ENCODE peak calls at places on chromosomes 5 and 9, in five cellular contexts. One of them, this sample, is unnamed.

GRCh38 chr5:56479701-56480304 is 246.7 kb upstream of the ANKRD55 start:
- DNase-seq in spleen: no peak
- DNase-seq in GM23338: no peak
- DNase-seq in ovary: no peak
- DNase-seq in body of pancreas: no peak
- DNase-seq in this sample: no peak

GRCh38 chr9:93577045-93577939 is 908 bp downstream of the PHF2 start:
- DNase-seq in spleen: peak; percentile 90
- DNase-seq in GM23338: peak; percentile 59
- DNase-seq in ovary: peak; percentile 56
- DNase-seq in body of pancreas: no peak
- DNase-seq in this sample: peak; percentile 40

GRCh38 chr9:21455320-21455719 is 15.1 kb downstream of the IFNA1 start:
- DNase-seq in spleen: no peak
- DNase-seq in GM23338: peak; percentile 74
- DNase-seq in ovary: no peak
- DNase-seq in body of pancreas: no peak
- DNase-seq in this sample: peak; percentile 16

GRCh38 chr5:124333295-124333979 is 413.0 kb downstream of the ZNF608 start:
- DNase-seq in spleen: no peak
- DNase-seq in GM23338: no peak
- DNase-seq in ovary: no peak
- DNase-seq in body of pancreas: no peak
- DNase-seq in this sample: no peak

GRCh38 chr9:120982851-120983250 is 56.3 kb upstream of the TRAF1 start:
- DNase-seq in spleen: no peak
- DNase-seq in GM23338: no peak
- DNase-seq in ovary: no peak
- DNase-seq in body of pancreas: no peak
- DNase-seq in this sample: no peak

GRCh38 chr9:110623462-110624025 is 44.0 kb upstream of the SVEP1 start:
- DNase-seq in spleen: no peak
- DNase-seq in GM23338: peak; percentile 79
- DNase-seq in ovary: peak; percentile 41
- DNase-seq in body of pancreas: peak; percentile 53
- DNase-seq in this sample: peak; percentile 49

GRCh38 chr9:6132650-6133049 is 83.0 kb upstream of the IL33 start:
- DNase-seq in spleen: no peak
- DNase-seq in GM23338: no peak
- DNase-seq in ovary: no peak
- DNase-seq in body of pancreas: no peak
- DNase-seq in this sample: no peak

GRCh38 chr9:18726546-18726945 is 252.6 kb downstream of the ADAMTSL1 start:
- DNase-seq in spleen: no peak
- DNase-seq in GM23338: no peak
- DNase-seq in ovary: no peak
- DNase-seq in body of pancreas: no peak
- DNase-seq in this sample: no peak

GRCh38 chr9:121743441-121744001 is 92.1 kb downstream of the DAB2IP start:
- DNase-seq in spleen: peak; percentile 87
- DNase-seq in GM23338: peak; percentile 74
- DNase-seq in ovary: peak; percentile 82
- DNase-seq in body of pancreas: peak; percentile 93
- DNase-seq in this sample: peak; percentile 84

GRCh38 chr9:96022445-96023031 is 147.0 kb downstream of the ERCC6L2 start:
- DNase-seq in spleen: peak; percentile 82
- DNase-seq in GM23338: peak; percentile 75
- DNase-seq in ovary: peak; percentile 41
- DNase-seq in body of pancreas: no peak
- DNase-seq in this sample: peak; percentile 68

GRCh38 chr9:106731910-106732309 is 131.1 kb upstream of the ZNF462 start:
- DNase-seq in spleen: no peak
- DNase-seq in GM23338: no peak
- DNase-seq in ovary: no peak
- DNase-seq in body of pancreas: no peak
- DNase-seq in this sample: no peak

GRCh38 chr5:89946514-89946913 is 463.0 kb downstream of the CETN3 start:
- DNase-seq in spleen: no peak
- DNase-seq in GM23338: no peak
- DNase-seq in ovary: no peak
- DNase-seq in body of pancreas: no peak
- DNase-seq in this sample: no peak

GRCh38 chr5:93099902-93100347 is 481.1 kb downstream of the NR2F1-AS1 start:
- DNase-seq in spleen: no peak
- DNase-seq in GM23338: no peak
- DNase-seq in ovary: no peak
- DNase-seq in body of pancreas: no peak
- DNase-seq in this sample: no peak
- H3K36me3 ChIP-seq in spleen: no peaks in the 10 kb centered on the region
- H3K36me3 ChIP-seq in GM23338: no peaks in the 10 kb centered on the region
- H3K36me3 ChIP-seq in ovary: no peaks in the 10 kb centered on the region
- H3K36me3 ChIP-seq in body of pancreas: no peaks in the 10 kb centered on the region
- H3K36me3 ChIP-seq in this sample: no peaks in the 10 kb centered on the region

GRCh38 chr9:36888551-36888950 is 145.5 kb downstream of the PAX5 start:
- DNase-seq in spleen: peak; percentile 65
- DNase-seq in GM23338: no peak
- DNase-seq in ovary: no peak
- DNase-seq in body of pancreas: no peak
- DNase-seq in this sample: no peak
- H3K36me3 ChIP-seq in spleen: peaks cover 6% of the 10 kb centered on the region
- H3K36me3 ChIP-seq in GM23338: no peaks in the 10 kb centered on the region
- H3K36me3 ChIP-seq in ovary: no peaks in the 10 kb centered on the region
- H3K36me3 ChIP-seq in body of pancreas: no peaks in the 10 kb centered on the region
- H3K36me3 ChIP-seq in this sample: no peaks in the 10 kb centered on the region

GRCh38 chr9:136826703-136827582 is 15.3 kb upstream of the AJM1 start:
- DNase-seq in spleen: peak; percentile 62
- DNase-seq in GM23338: no peak
- DNase-seq in ovary: no peak
- DNase-seq in body of pancreas: peak; percentile 98
- DNase-seq in this sample: no peak

GRCh38 chr9:136826188-136826541 is 16.1 kb upstream of the AJM1 start:
- DNase-seq in spleen: no peak
- DNase-seq in GM23338: no peak
- DNase-seq in ovary: peak; percentile 10
- DNase-seq in body of pancreas: no peak
- DNase-seq in this sample: no peak

GRCh38 chr9:136829412-136829811 is 12.9 kb upstream of the AJM1 start:
- DNase-seq in spleen: peak; percentile 57
- DNase-seq in GM23338: no peak
- DNase-seq in ovary: no peak
- DNase-seq in body of pancreas: peak; percentile 10
- DNase-seq in this sample: no peak

GRCh38 chr9:136828474-136829140 is 13.7 kb upstream of the AJM1 start:
- DNase-seq in spleen: no peak
- DNase-seq in GM23338: no peak
- DNase-seq in ovary: no peak
- DNase-seq in body of pancreas: no peak
- DNase-seq in this sample: no peak

GRCh38 chr9:136827794-136828473 is 14.3 kb upstream of the AJM1 start:
- DNase-seq in spleen: peak; percentile 63
- DNase-seq in GM23338: no peak
- DNase-seq in ovary: no peak
- DNase-seq in body of pancreas: peak; percentile 15
- DNase-seq in this sample: no peak
- H3K36me3 ChIP-seq in spleen: peaks cover 100% of the 10 kb centered on the region
- H3K36me3 ChIP-seq in GM23338: no peaks in the 10 kb centered on the region
- H3K36me3 ChIP-seq in ovary: no peaks in the 10 kb centered on the region
- H3K36me3 ChIP-seq in body of pancreas: no peaks in the 10 kb centered on the region
- H3K36me3 ChIP-seq in this sample: peaks cover 54% of the 10 kb centered on the region

GRCh38 chr5:129098488-129099183 is 4.1 kb downstream of the ISOC1 start:
- DNase-seq in spleen: no peak
- DNase-seq in GM23338: no peak
- DNase-seq in ovary: no peak
- DNase-seq in body of pancreas: no peak
- DNase-seq in this sample: peak; percentile 35

GRCh38 chr5:129094087-129094923 is at the start of gene ISOC1:
- DNase-seq in spleen: peak; percentile 98
- DNase-seq in GM23338: peak; percentile 92
- DNase-seq in ovary: peak; percentile 88
- DNase-seq in body of pancreas: peak; percentile 92
- DNase-seq in this sample: peak; percentile 91

GRCh38 chr5:129096382-129096991 is 1.9 kb downstream of the ISOC1 start:
- DNase-seq in spleen: no peak
- DNase-seq in GM23338: peak; percentile 56
- DNase-seq in ovary: no peak
- DNase-seq in body of pancreas: no peak
- DNase-seq in this sample: peak; percentile 13

GRCh38 chr5:129097498-129098296 is 3.1 kb downstream of the ISOC1 start:
- DNase-seq in spleen: no peak
- DNase-seq in GM23338: no peak
- DNase-seq in ovary: no peak
- DNase-seq in body of pancreas: no peak
- DNase-seq in this sample: peak; percentile 16

GRCh38 chr5:129094924-129095797 is 612 bp downstream of the ISOC1 start:
- DNase-seq in spleen: peak; percentile 93
- DNase-seq in GM23338: peak; percentile 57
- DNase-seq in ovary: peak; percentile 76
- DNase-seq in body of pancreas: peak; percentile 68
- DNase-seq in this sample: peak; percentile 73
- H3K36me3 ChIP-seq in spleen: no peaks in the 10 kb centered on the region
- H3K36me3 ChIP-seq in GM23338: no peaks in the 10 kb centered on the region
- H3K36me3 ChIP-seq in ovary: no peaks in the 10 kb centered on the region
- H3K36me3 ChIP-seq in body of pancreas: no peaks in the 10 kb centered on the region
- H3K36me3 ChIP-seq in this sample: no peaks in the 10 kb centered on the region

GRCh38 chr5:143174714-143175398 is 228.6 kb downstream of the NR3C1 start:
- DNase-seq in spleen: no peak
- DNase-seq in GM23338: no peak
- DNase-seq in ovary: no peak
- DNase-seq in body of pancreas: no peak
- DNase-seq in this sample: no peak

GRCh38 chr5:143176048-143176447 is 227.4 kb downstream of the NR3C1 start:
- DNase-seq in spleen: no peak
- DNase-seq in GM23338: no peak
- DNase-seq in ovary: no peak
- DNase-seq in body of pancreas: no peak
- DNase-seq in this sample: no peak

GRCh38 chr5:143172736-143173135 is 230.8 kb downstream of the NR3C1 start:
- DNase-seq in spleen: no peak
- DNase-seq in GM23338: no peak
- DNase-seq in ovary: no peak
- DNase-seq in body of pancreas: no peak
- DNase-seq in this sample: no peak

GRCh38 chr5:143170977-143171376 is 232.5 kb downstream of the NR3C1 start:
- DNase-seq in spleen: no peak
- DNase-seq in GM23338: no peak
- DNase-seq in ovary: no peak
- DNase-seq in body of pancreas: no peak
- DNase-seq in this sample: no peak

GRCh38 chr5:143173139-143173889 is 230.2 kb downstream of the NR3C1 start:
- DNase-seq in spleen: no peak
- DNase-seq in GM23338: peak; percentile 37
- DNase-seq in ovary: no peak
- DNase-seq in body of pancreas: no peak
- DNase-seq in this sample: no peak
- H3K36me3 ChIP-seq in spleen: peaks cover 13% of the 10 kb centered on the region
- H3K36me3 ChIP-seq in GM23338: no peaks in the 10 kb centered on the region
- H3K36me3 ChIP-seq in ovary: no peaks in the 10 kb centered on the region
- H3K36me3 ChIP-seq in body of pancreas: no peaks in the 10 kb centered on the region
- H3K36me3 ChIP-seq in this sample: no peaks in the 10 kb centered on the region

GRCh38 chr9:91560301-91560700 is 136.7 kb upstream of the NFIL3 start:
- DNase-seq in spleen: no peak
- DNase-seq in GM23338: no peak
- DNase-seq in ovary: no peak
- DNase-seq in body of pancreas: no peak
- DNase-seq in this sample: no peak
- H3K36me3 ChIP-seq in spleen: no peaks in the 10 kb centered on the region
- H3K36me3 ChIP-seq in GM23338: no peaks in the 10 kb centered on the region
- H3K36me3 ChIP-seq in ovary: no peaks in the 10 kb centered on the region
- H3K36me3 ChIP-seq in body of pancreas: no peaks in the 10 kb centered on the region
- H3K36me3 ChIP-seq in this sample: no peaks in the 10 kb centered on the region

This sample was measured in SJCRH30.